ENCODE peak calls at places on chromosomes 11 and 22, in seven cellular contexts. F, X, L, I, P, Q and N are unnamed samples.

GRCh38 chr22:28029201-28029948 is 110.3 kb upstream of the PITPNB start:
- DNase-seq in Q (no peak), F (peak; percentile 67), X (no peak), I (peak; percentile 82), P (peak; percentile 35), L (peak; percentile 53), N (no peak)

GRCh38 chr22:44085743-44086741 is 61.9 kb downstream of the PARVB start:
- DNase-seq in F (peak; percentile 92), P (peak; percentile 75), X (no peak), Q (no peak), L (no peak), I (peak; percentile 85), N (peak; percentile 81)

GRCh38 chr11:15199693-15200092 is 85.0 kb downstream of the INSC start:
- DNase-seq in L (no peak), X (peak; percentile 90), P (no peak), F (no peak), I (peak; percentile 52), Q (no peak), N (no peak)

GRCh38 chr11:44036811-44037657 is 10.7 kb upstream of the ACCSL start:
- DNase-seq in I (peak; percentile 66), F (peak; percentile 93), Q (peak; percentile 70), P (peak; percentile 72), L (peak; percentile 56), X (peak; percentile 66), N (peak; percentile 84)

GRCh38 chr11:13702071-13702470 is 33.6 kb downstream of the FAR1 start:
- DNase-seq in X (no peak), Q (no peak), P (no peak), F (no peak), I (no peak), L (no peak), N (no peak)

GRCh38 chr22:46547179-46547882 is 9.9 kb upstream of the CELSR1 start:
- DNase-seq in X (no peak), F (peak; percentile 72), Q (peak; percentile 90), I (no peak), L (peak; percentile 42), P (peak; percentile 30), N (peak; percentile 46)

GRCh38 chr11:30422389-30422788 is 99.5 kb downstream of the ARL14EP start:
- DNase-seq in I (no peak), L (no peak), Q (no peak), P (no peak), X (no peak), F (no peak), N (no peak)

GRCh38 chr22:35642305-35642741 is 5.9 kb upstream of the APOL6 start:
- DNase-seq in L (peak; percentile 75), I (no peak), Q (peak; percentile 67), P (no peak), F (peak; percentile 25), X (peak; percentile 86), N (no peak)

GRCh38 chr11:122706689-122707088 is 51.2 kb downstream of the UBASH3B start:
- DNase-seq in X (no peak), P (no peak), L (no peak), Q (no peak), I (no peak), F (no peak), N (no peak)

GRCh38 chr11:43503417-43503816 is 144.7 kb downstream of the TTC17 start:
- DNase-seq in F (no peak), X (no peak), Q (no peak), P (no peak), L (no peak), I (no peak), N (no peak)

GRCh38 chr11:72972541-72973128 is 158.4 kb downstream of the ATG16L2 start:
- DNase-seq in P (no peak), Q (no peak), I (no peak), X (no peak), F (no peak), L (no peak), N (no peak)

GRCh38 chr22:40218723-40219294 is 41.1 kb downstream of the TNRC6B start:
- DNase-seq in L (no peak), F (no peak), P (no peak), X (no peak), I (no peak), Q (no peak), N (no peak)

GRCh38 chr11:67458266-67458665 is 3.1 kb downstream of the CABP4 start:
- DNase-seq in I (no peak), Q (no peak), L (no peak), F (no peak), P (no peak), X (no peak), N (no peak)

GRCh38 chr22:49024775-49025440 is 802.8 kb downstream of the BRD1 start:
- DNase-seq in Q (no peak), L (peak; percentile 27), X (peak; percentile 39), I (no peak), F (no peak), P (no peak), N (no peak)

GRCh38 chr11:123180574-123180973 is 14.5 kb downstream of the CLMP start:
- DNase-seq in L (no peak), Q (no peak), F (no peak), X (no peak), P (no peak), I (no peak), N (no peak)

GRCh38 chr11:116644948-116645305 is 127.9 kb downstream of the BUD13 start:
- DNase-seq in X (no peak), Q (no peak), I (no peak), F (no peak), P (no peak), L (no peak), N (no peak)

GRCh38 chr22:19713650-19714319 is 518 bp upstream of the SEPTIN5 start:
- DNase-seq in P (no peak), L (no peak), I (no peak), Q (no peak), F (no peak), X (no peak), N (no peak)

GRCh38 chr11:17933710-17934109 is 79.1 kb downstream of the SERGEF start:
- DNase-seq in X (no peak), Q (no peak), L (no peak), F (no peak), P (no peak), I (no peak), N (no peak)
- H3K27ac ChIP-seq in X (no peak overlapping the region), Q (no peak overlapping the region), L (no peak overlapping the region), F (no peak overlapping the region), P (no peak overlapping the region), I (no peak overlapping the region), N (no peak overlapping the region)

DNA sequence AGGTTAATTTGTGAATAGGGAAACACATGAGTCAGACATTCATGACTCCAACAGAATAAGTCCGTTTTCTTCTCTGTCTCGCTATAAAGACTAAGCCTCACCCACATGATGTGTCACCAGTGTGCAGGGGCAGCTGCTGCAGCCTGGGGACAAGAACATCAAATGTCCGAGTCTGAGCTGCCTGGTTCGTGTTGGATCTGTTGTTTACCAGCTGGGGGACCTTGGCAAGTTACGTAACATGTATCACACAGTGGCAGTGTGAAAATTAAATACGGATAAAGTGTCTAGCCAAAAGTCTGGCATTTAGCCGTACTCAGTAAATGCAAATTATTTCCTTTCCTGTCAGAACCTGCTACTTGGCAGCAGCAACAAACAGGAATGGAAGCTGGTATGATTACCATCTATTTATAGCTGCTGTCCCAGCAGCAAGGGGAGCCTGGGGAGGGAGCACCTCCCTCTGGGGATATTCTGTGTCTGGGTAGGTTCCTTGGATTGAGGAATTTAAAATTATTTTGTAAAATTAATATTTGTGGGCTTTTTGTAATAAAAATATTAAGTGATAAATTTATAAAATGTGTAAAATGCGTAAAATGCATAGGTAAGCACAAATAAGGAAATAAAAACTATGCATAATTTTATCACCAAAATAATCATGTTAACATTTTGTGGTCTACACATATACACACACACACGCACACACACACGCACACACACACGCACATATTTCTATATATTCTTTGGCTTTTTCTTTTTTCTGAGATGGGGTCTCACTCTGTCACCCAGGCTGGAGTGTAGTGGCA is 1.3 kb upstream of the CLDN25 start:
- DNase-seq in L (no peak), P (no peak), I (peak; percentile 51), F (peak; percentile 58), X (no peak), Q (no peak), N (no peak)
- TF ChIP-seq POLR2A in L (no peak), P (no peak), I (no peak), F (peak; percentile 59), X (no peak), Q (no peak), N (no peak)

GRCh38 chr11:124674571-124674970 is 867 bp downstream of the SPA17 start:
- DNase-seq in Q (no peak), X (no peak), P (no peak), I (no peak), F (no peak), L (no peak), N (no peak)
- H3K4me3 ChIP-seq in Q (no peak overlapping the region), X (no peak overlapping the region), P (peak overlapping the region; percentile 67), I (peak overlapping the region; percentile 71), F (no peak overlapping the region), L (no peak overlapping the region), N (no peak overlapping the region)

GRCh38 chr11:2869561-2870427 is 15.8 kb downstream of the CDKN1C start:
- DNase-seq in F (no peak), Q (no peak), X (no peak), L (no peak), P (no peak), I (no peak), N (no peak)
- H3K27ac ChIP-seq in F (no peak overlapping the region), Q (no peak overlapping the region), X (no peak overlapping the region), L (no peak overlapping the region), P (no peak overlapping the region), I (no peak overlapping the region), N (no peak overlapping the region)